ENCODE peak calls at places on chromosomes 5 and 9, in eight cellular contexts. R is HT1080; P is HEK293T; N is spleen; I is naive thymus-derived CD4-positive, alpha-beta T cell; D is substantia nigra; T is HFFc6; J is cardiac muscle cell. K is an unnamed sample.

GRCh38 chr9:129655142-129655541 is 10.3 kb upstream of the PRRX2 start:
- DNase-seq in N (no peak), I (no peak), T (no peak), R (no peak), P (no peak), D (no peak), J (no peak), K (no peak)

GRCh38 chr9:133876836-133877235 is 115.3 kb downstream of the VAV2 start:
- DNase-seq in R (no peak), J (no peak), P (no peak), N (no peak), I (no peak), T (no peak), D (no peak), K (no peak)

GRCh38 chr9:107188376-107188775 is 94.7 kb upstream of the RAD23B start:
- DNase-seq in T (no peak), R (no peak), J (no peak), P (no peak), I (no peak), D (no peak), N (no peak), K (no peak)

GRCh38 chr5:8908055-8908683 is 637.7 kb downstream of the SEMA5A start:
- DNase-seq in J (peak), D (no peak), T (peak), R (peak), I (no peak), P (peak), N (no peak), K (peak)

GRCh38 chr9:111833941-111834340 is 39.2 kb upstream of the SHOC1 start:
- DNase-seq in J (peak), N (no peak), P (no peak), I (no peak), T (peak), D (no peak), R (no peak), K (no peak)

GRCh38 chr9:122112238-122112637 is 19.1 kb upstream of the TTLL11 start:
- DNase-seq in R (no peak), D (no peak), N (no peak), J (no peak), T (no peak), P (no peak), I (no peak), K (no peak)

GRCh38 chr5:64206653-64207052 is 41.0 kb downstream of the RNF180 start:
- DNase-seq in P (no peak), D (no peak), T (no peak), R (peak), N (no peak), J (no peak), I (no peak), K (no peak)

GRCh38 chr5:64612349-64612961 is 77.8 kb upstream of the SHISAL2B start:
- DNase-seq in P (peak), N (no peak), D (no peak), R (peak), I (no peak), T (peak), J (peak), K (peak)

GRCh38 chr5:158026248-158027031 is 167.5 kb upstream of the CLINT1 start:
- DNase-seq in R (no peak), P (no peak), N (no peak), D (no peak), T (no peak), I (no peak), J (peak), K (peak)

GRCh38 chr9:16824545-16825041 is 45.9 kb downstream of the BNC2 start:
- DNase-seq in J (peak), N (no peak), R (peak), D (no peak), T (peak), P (no peak), I (no peak), K (peak)

GRCh38 chr5:124923131-124923530 is 176.7 kb upstream of the ZNF608 start:
- DNase-seq in J (peak), P (no peak), T (no peak), D (no peak), I (no peak), R (no peak), N (no peak), K (peak)

GRCh38 chr9:33800886-33801285 is 5.5 kb downstream of the PRSS3 start:
- DNase-seq in T (no peak), D (no peak), P (no peak), N (no peak), R (peak), I (no peak), J (no peak), K (no peak)

GRCh38 chr9:95024097-95024671 is 293.3 kb downstream of the FANCC start:
- DNase-seq in I (no peak), J (no peak), R (no peak), D (no peak), P (no peak), T (no peak), N (no peak), K (no peak)

GRCh38 chr5:1524799-1525623 is 1.3 kb upstream of the LPCAT1 start:
- DNase-seq in J (no peak), R (no peak), D (no peak), P (no peak), T (no peak), N (peak), I (no peak), K (no peak)

GRCh38 chr9:120868339-120868675 is 8.7 kb downstream of the PHF19 start:
- DNase-seq in D (no peak), T (peak), P (no peak), I (no peak), J (no peak), R (no peak), N (no peak), K (no peak)

GRCh38 chr9:20351715-20352114 is 270.6 kb downstream of the MLLT3 start:
- DNase-seq in T (no peak), R (no peak), I (no peak), D (no peak), N (no peak), P (no peak), J (no peak), K (no peak)

GRCh38 chr5:83401775-83402174 is 69.8 kb upstream of the VCAN start:
- DNase-seq in I (no peak), T (no peak), J (no peak), R (no peak), N (no peak), P (no peak), D (no peak), K (no peak)

GRCh38 chr5:94690778-94691177 is 72.3 kb downstream of the SLF1 start:
- DNase-seq in N (no peak), J (peak), D (no peak), R (no peak), I (no peak), T (no peak), P (no peak), K (no peak)

GRCh38 chr5:150007050-150007449 is 6.5 kb downstream of the HMGXB3 start:
- DNase-seq in N (no peak), P (no peak), R (no peak), T (no peak), I (no peak), D (no peak), J (no peak), K (no peak)

GRCh38 chr5:51889703-51890102 is 506.5 kb downstream of the ISL1 start:
- DNase-seq in J (no peak), T (no peak), R (no peak), I (no peak), D (no peak), P (no peak), N (no peak), K (no peak)

GRCh38 chr5:142684508-142685031 is 1.3 kb downstream of the FGF1 start:
- DNase-seq in R (peak), N (no peak), D (peak), J (peak), T (no peak), P (no peak), I (no peak), K (peak)

GRCh38 chr9:121958530-121958929 is 134.6 kb downstream of the TTLL11 start:
- DNase-seq in R (peak), P (no peak), T (no peak), D (no peak), J (no peak), I (no peak), N (no peak), K (no peak)